ENCODE peak calls at places on chromosomes 12 and 14, in nine cellular contexts. B, M, E, L, G, P, H, R and S are unnamed samples.

GRCh38 chr12:45991289-45992249 is 1.2 kb upstream of the SCAF11 start:
- DNase-seq in B (peak; percentile 76), M (peak; percentile 61), E (peak; percentile 22), L (peak; percentile 68), G (peak; percentile 55), P (peak; percentile 73), H (peak; percentile 86), R (no peak), S (peak; percentile 92)

GRCh38 chr12:58416211-58416610 is 474.8 kb downstream of the ATP23 start:
- DNase-seq in B (peak; percentile 74), M (no peak), E (no peak), L (no peak), G (no peak), P (peak; percentile 91), H (no peak), R (no peak), S (peak; percentile 36)

GRCh38 chr12:4301932-4302501 is 19.0 kb upstream of the TIGAR start:
- DNase-seq in B (no peak), M (no peak), E (no peak), L (no peak), G (no peak), P (no peak), H (no peak), R (no peak), S (no peak)

GRCh38 chr12:100356646-100357223 is at the start of gene SLC17A8:
- DNase-seq in B (peak; percentile 10), M (no peak), E (no peak), L (no peak), G (no peak), P (no peak), H (no peak), R (no peak), S (peak; percentile 90)

GRCh38 chr14:21987937-21988336 is 314.3 kb upstream of the OR4E1 start:
- DNase-seq in B (peak; percentile 4), M (no peak), E (no peak), L (no peak), G (no peak), P (peak; percentile 5), H (peak; percentile 40), R (no peak), S (peak; percentile 20)

GRCh38 chr12:52151859-52152783 is 39.7 kb downstream of the KRT80 start:
- DNase-seq in B (peak; percentile 86), M (peak; percentile 59), E (peak; percentile 44), L (peak; percentile 58), G (no peak), P (peak; percentile 59), H (no peak), R (peak; percentile 42), S (peak; percentile 85)

GRCh38 chr12:93974252-93974651 is 174.1 kb upstream of the PLXNC1 start:
- DNase-seq in B (peak; percentile 28), M (no peak), E (no peak), L (no peak), G (no peak), P (no peak), H (no peak), R (no peak), S (no peak)

GRCh38 chr14:103702497-103703432 is 12.5 kb downstream of the XRCC3 start:
- DNase-seq in B (no peak), M (no peak), E (no peak), L (no peak), G (no peak), P (no peak), H (no peak), R (no peak), S (no peak)

GRCh38 chr14:80784824-80785223 is 156.7 kb downstream of the CEP128 start:
- DNase-seq in B (peak; percentile 6), M (no peak), E (no peak), L (no peak), G (no peak), P (peak; percentile 16), H (no peak), R (no peak), S (no peak)

GRCh38 chr14:100361626-100362025 is 38.5 kb downstream of the SLC25A47 start:
- DNase-seq in B (no peak), M (no peak), E (no peak), L (no peak), G (no peak), P (no peak), H (no peak), R (no peak), S (no peak)

GRCh38 chr12:106084048-106084671 is 54.6 kb downstream of the NUAK1 start:
- DNase-seq in B (peak; percentile 97), M (no peak), E (no peak), L (no peak), G (no peak), P (peak; percentile 90), H (no peak), R (no peak), S (no peak)

GRCh38 chr12:55982319-55982936 is 8.6 kb downstream of the RAB5B start:
- DNase-seq in B (no peak), M (no peak), E (no peak), L (no peak), G (no peak), P (no peak), H (no peak), R (no peak), S (no peak)

GRCh38 chr12:101877816-101878811 is 734 bp downstream of the DRAM1 start:
- DNase-seq in B (peak; percentile 66), M (no peak), E (no peak), L (no peak), G (no peak), P (peak; percentile 49), H (peak; percentile 17), R (no peak), S (no peak)

GRCh38 chr12:117671734-117672133 is 297.1 kb downstream of the KSR2 start:
- DNase-seq in B (peak; percentile 43), M (no peak), E (no peak), L (no peak), G (no peak), P (peak; percentile 40), H (peak; percentile 53), R (no peak), S (peak; percentile 85)

GRCh38 chr14:99327458-99328250 is 55.7 kb upstream of the BCL11B start:
- DNase-seq in B (no peak), M (no peak), E (no peak), L (no peak), G (no peak), P (no peak), H (peak; percentile 65), R (no peak), S (no peak)

GRCh38 chr12:115374480-115375187 is 690.7 kb upstream of the TBX3 start:
- DNase-seq in B (peak; percentile 34), M (no peak), E (no peak), L (no peak), G (peak; percentile 7), P (peak; percentile 61), H (no peak), R (no peak), S (no peak)